ENCODE peak calls at places on chromosomes 7 and 10, in eight cellular contexts. R, V, T, J, S, X, I and L are unnamed samples.

GRCh38 chr7:3272691-3273141 is 28.3 kb upstream of the SDK1 start:
- DNase-seq in I (no peak), S (peak; percentile 94), R (no peak), J (peak; percentile 62), X (peak; percentile 86), T (no peak), V (no peak), L (no peak)

GRCh38 chr7:6886198-6886597 is 60.1 kb upstream of the CCZ1B start:
- DNase-seq in R (no peak), I (no peak), S (no peak), X (no peak), V (no peak), T (no peak), J (no peak), L (no peak)

GRCh38 chr7:94382746-94383145 is 11.9 kb upstream of the COL1A2 start:
- DNase-seq in R (no peak), J (no peak), S (no peak), V (no peak), I (no peak), X (peak; percentile 24), T (no peak), L (no peak)

GRCh38 chr7:94375167-94375566 is 19.5 kb upstream of the COL1A2 start:
- DNase-seq in S (peak; percentile 86), X (peak; percentile 99), R (no peak), V (no peak), I (no peak), T (no peak), J (no peak), L (peak; percentile 71)

GRCh38 chr7:38539477-38540081 is 91.6 kb downstream of the AMPH start:
- DNase-seq in X (no peak), J (no peak), R (no peak), T (no peak), S (no peak), I (no peak), V (no peak), L (no peak)

GRCh38 chr10:49297818-49298665 is 928 bp upstream of the C10orf71 start:
- DNase-seq in R (no peak), S (no peak), X (no peak), J (no peak), I (no peak), T (no peak), V (no peak), L (no peak)

GRCh38 chr7:100544949-100545635 is 6.1 kb downstream of the AGFG2 start:
- DNase-seq in R (no peak), X (peak; percentile 65), V (no peak), J (no peak), I (no peak), T (no peak), S (no peak), L (no peak)

GRCh38 chr10:43137971-43138756 is at the start of gene CSGALNACT2:
- DNase-seq in J (peak; percentile 91), T (peak; percentile 88), V (no peak), R (peak; percentile 74), I (peak; percentile 92), S (peak; percentile 57), X (peak; percentile 81), L (peak; percentile 96)